ENCODE peak calls at places on chromosomes 6 and 20, in five cellular contexts. One of them, this sample, is unnamed.
A peak's percentile ranks its signal among the peaks of the same experiment; 100 is the strongest.

GRCh38 chr6:91273729-91274128 is 686.9 kb upstream of the MAP3K7 start:
- DNase-seq in lower lobe of right lung: no peak
- DNase-seq in A549: no peak
- DNase-seq in CD4-positive, alpha-beta T cell: no peak
- DNase-seq in GM13976: no peak
- DNase-seq in this sample: no peak

GRCh38 chr6:166662690-166663089 is 35.6 kb upstream of the RPS6KA2 start:
- DNase-seq in A549: no peak
- DNase-seq in lower lobe of right lung: no peak
- DNase-seq in CD4-positive, alpha-beta T cell: no peak
- DNase-seq in GM13976: no peak
- DNase-seq in this sample: no peak

GRCh38 chr6:10461850-10462249 is 47.0 kb upstream of the TFAP2A start:
- DNase-seq in GM13976: no peak
- DNase-seq in CD4-positive, alpha-beta T cell: no peak
- DNase-seq in lower lobe of right lung: no peak
- DNase-seq in A549: no peak
- DNase-seq in this sample: no peak

GRCh38 chr6:33785766-33786165 is 3.2 kb downstream of the LEMD2 start:
- DNase-seq in GM13976: no peak
- DNase-seq in lower lobe of right lung: no peak
- DNase-seq in A549: no peak
- DNase-seq in CD4-positive, alpha-beta T cell: no peak
- DNase-seq in this sample: peak; percentile 92

GRCh38 chr6:88556663-88557062 is 390.5 kb upstream of the CNR1 start:
- DNase-seq in GM13976: no peak
- DNase-seq in CD4-positive, alpha-beta T cell: no peak
- DNase-seq in A549: no peak
- DNase-seq in lower lobe of right lung: no peak
- DNase-seq in this sample: no peak

GRCh38 chr20:20733943-20734342 is 21.5 kb upstream of the RALGAPA2 start:
- DNase-seq in lower lobe of right lung: no peak
- DNase-seq in A549: no peak
- DNase-seq in CD4-positive, alpha-beta T cell: no peak
- DNase-seq in GM13976: no peak
- DNase-seq in this sample: no peak

GRCh38 chr20:48015136-48015925 is 230.1 kb upstream of the SULF2 start:
- DNase-seq in lower lobe of right lung: no peak
- DNase-seq in CD4-positive, alpha-beta T cell: no peak
- DNase-seq in A549: no peak
- DNase-seq in GM13976: no peak
- DNase-seq in this sample: no peak

GRCh38 chr6:71887006-71887743 is 825 bp downstream of the RIMS1 start:
- DNase-seq in CD4-positive, alpha-beta T cell: no peak
- DNase-seq in GM13976: peak; percentile 30
- DNase-seq in lower lobe of right lung: no peak
- DNase-seq in A549: no peak
- DNase-seq in this sample: no peak

GRCh38 chr6:49326337-49326736 is 136.7 kb downstream of the MMUT start:
- DNase-seq in GM13976: no peak
- DNase-seq in A549: peak; percentile 10
- DNase-seq in lower lobe of right lung: no peak
- DNase-seq in CD4-positive, alpha-beta T cell: no peak
- DNase-seq in this sample: peak; percentile 62

GRCh38 chr20:57264908-57265648 is 1.4 kb downstream of the BMP7 start:
- DNase-seq in CD4-positive, alpha-beta T cell: no peak
- DNase-seq in lower lobe of right lung: no peak
- DNase-seq in A549: no peak
- DNase-seq in GM13976: no peak
- DNase-seq in this sample: no peak

GRCh38 chr20:2086980-2087377 is 14.6 kb upstream of the STK35 start:
- DNase-seq in A549: no peak
- DNase-seq in lower lobe of right lung: no peak
- DNase-seq in GM13976: no peak
- DNase-seq in CD4-positive, alpha-beta T cell: no peak
- DNase-seq in this sample: no peak

GRCh38 chr20:2088904-2089303 is 12.7 kb upstream of the STK35 start:
- DNase-seq in CD4-positive, alpha-beta T cell: no peak
- DNase-seq in GM13976: no peak
- DNase-seq in lower lobe of right lung: no peak
- DNase-seq in A549: no peak
- DNase-seq in this sample: no peak

GRCh38 chr20:2089447-2089846 is 12.2 kb upstream of the STK35 start:
- DNase-seq in CD4-positive, alpha-beta T cell: no peak
- DNase-seq in lower lobe of right lung: no peak
- DNase-seq in A549: no peak
- DNase-seq in GM13976: no peak
- DNase-seq in this sample: no peak

GRCh38 chr20:2084703-2085102 is 16.9 kb upstream of the STK35 start:
- DNase-seq in A549: no peak
- DNase-seq in CD4-positive, alpha-beta T cell: no peak
- DNase-seq in lower lobe of right lung: peak; percentile 59
- DNase-seq in GM13976: no peak
- DNase-seq in this sample: no peak

DNA sequence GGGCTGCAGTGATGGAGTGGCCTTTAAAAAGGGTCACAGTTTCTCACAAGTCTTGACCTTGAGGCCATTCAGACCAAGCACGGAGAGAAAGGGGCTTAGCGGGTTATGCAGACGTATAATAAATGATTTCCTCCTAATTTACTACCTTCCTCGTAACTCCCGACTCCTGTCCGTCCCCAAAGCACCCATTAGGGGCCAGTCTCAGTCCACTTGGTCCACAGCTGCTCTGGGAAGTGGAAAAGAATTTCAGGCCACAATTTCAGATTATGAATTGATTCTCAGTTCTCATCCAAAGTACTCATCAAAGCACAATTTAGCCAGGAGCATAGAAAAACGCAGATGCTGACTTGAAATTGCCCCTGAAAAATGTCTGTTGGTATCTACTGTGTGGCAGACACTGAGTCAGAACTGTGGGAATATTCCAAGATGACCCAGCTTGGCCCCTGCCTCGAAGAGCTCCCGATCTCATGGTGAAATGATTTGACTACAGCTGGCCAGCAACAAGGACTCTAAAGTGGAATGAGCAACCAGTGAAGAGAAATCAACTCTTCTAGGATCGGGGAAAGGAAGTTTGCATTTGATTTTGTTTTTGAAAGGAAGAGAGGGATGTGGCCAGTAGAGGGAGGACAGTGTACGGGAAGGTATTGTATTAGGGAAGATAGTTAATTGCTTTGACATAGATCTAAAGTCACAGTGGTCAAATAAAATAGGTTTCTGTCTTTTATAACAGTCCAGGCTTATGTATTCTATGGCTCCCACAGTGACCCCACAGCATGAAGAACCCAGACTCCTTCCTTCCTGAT is 15.2 kb upstream of the STK35 start:
- DNase-seq in CD4-positive, alpha-beta T cell: no peak
- DNase-seq in GM13976: no peak
- DNase-seq in A549: no peak
- DNase-seq in lower lobe of right lung: no peak
- DNase-seq in this sample: no peak
- TF ChIP-seq CTCF in CD4-positive, alpha-beta T cell: no peak
- TF ChIP-seq CTCF in GM13976: no peak
- TF ChIP-seq CTCF in A549: no peak
- TF ChIP-seq CTCF in lower lobe of right lung: peak; percentile 10
- TF ChIP-seq CTCF in this sample: peak; percentile 48

DNA sequence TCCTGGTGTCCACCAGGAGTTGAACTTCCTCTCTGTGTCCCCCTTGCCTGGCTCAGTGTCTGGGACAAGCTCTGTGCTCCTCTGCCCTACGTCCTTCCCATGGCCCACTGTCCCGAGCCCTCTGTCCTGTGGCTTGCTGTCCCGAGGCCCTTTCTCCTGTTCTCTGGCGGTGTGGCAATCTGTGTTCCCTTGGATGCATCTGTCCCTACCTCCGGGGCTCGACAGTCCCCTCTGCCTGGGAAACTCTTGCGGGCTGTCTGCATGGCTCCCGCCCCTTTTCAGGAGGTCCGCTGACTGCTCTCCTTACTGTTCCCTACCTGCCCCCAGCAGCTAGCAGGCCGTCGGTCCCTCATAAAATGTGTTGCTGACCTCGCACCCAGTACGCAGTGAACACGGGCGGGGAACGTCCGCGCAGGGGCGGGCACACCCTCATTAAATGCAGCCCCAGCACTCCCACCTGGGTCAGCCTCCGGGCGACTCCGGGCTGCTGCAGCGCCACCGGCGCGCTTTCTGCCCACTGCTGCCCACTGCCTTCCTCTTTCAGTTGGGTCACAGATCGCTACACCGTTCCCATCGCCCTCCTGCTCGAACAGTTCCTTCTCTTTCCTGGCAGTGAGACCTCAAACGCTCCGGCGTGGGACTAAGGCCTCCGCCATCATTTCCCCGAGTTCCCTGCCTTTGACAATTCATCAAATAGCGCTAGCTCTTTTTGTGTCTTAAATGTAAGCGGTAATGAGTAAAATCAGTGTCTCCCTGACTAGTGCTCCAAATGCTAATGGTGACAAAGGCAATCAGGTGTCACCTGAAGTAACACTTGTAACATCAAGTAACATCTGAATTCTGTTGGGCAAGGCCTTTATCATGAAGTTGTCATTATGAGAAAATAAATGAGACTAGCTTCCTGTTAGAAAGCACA is 60.5 kb downstream of the RSPH3 start:
- DNase-seq in GM13976: peak; percentile 51
- DNase-seq in CD4-positive, alpha-beta T cell: no peak
- DNase-seq in A549: no peak
- DNase-seq in lower lobe of right lung: no peak
- DNase-seq in this sample: no peak
- TF ChIP-seq CTCF in GM13976: peak; percentile 6
- TF ChIP-seq CTCF in CD4-positive, alpha-beta T cell: no peak
- TF ChIP-seq CTCF in A549: no peak
- TF ChIP-seq CTCF in lower lobe of right lung: no peak
- TF ChIP-seq CTCF in this sample: no peak

GRCh38 chr6:150598401-150598800 is 1.3 kb upstream of the PLEKHG1 start:
- DNase-seq in lower lobe of right lung: no peak
- DNase-seq in GM13976: no peak
- DNase-seq in CD4-positive, alpha-beta T cell: no peak
- DNase-seq in A549: no peak
- DNase-seq in this sample: no peak
- TF ChIP-seq CTCF in lower lobe of right lung: no peak
- TF ChIP-seq CTCF in GM13976: no peak
- TF ChIP-seq CTCF in CD4-positive, alpha-beta T cell: no peak
- TF ChIP-seq CTCF in A549: no peak
- TF ChIP-seq CTCF in this sample: no peak

GRCh38 chr6:121592955-121593665 is 157.7 kb downstream of the GJA1 start:
- DNase-seq in CD4-positive, alpha-beta T cell: no peak
- DNase-seq in A549: no peak
- DNase-seq in GM13976: no peak
- DNase-seq in lower lobe of right lung: no peak
- DNase-seq in this sample: no peak

GRCh38 chr6:121595646-121596045 is 160.2 kb downstream of the GJA1 start:
- DNase-seq in lower lobe of right lung: no peak
- DNase-seq in GM13976: no peak
- DNase-seq in CD4-positive, alpha-beta T cell: no peak
- DNase-seq in A549: no peak
- DNase-seq in this sample: no peak

GRCh38 chr6:121594053-121594452 is 158.6 kb downstream of the GJA1 start:
- DNase-seq in CD4-positive, alpha-beta T cell: no peak
- DNase-seq in GM13976: no peak
- DNase-seq in lower lobe of right lung: no peak
- DNase-seq in A549: no peak
- DNase-seq in this sample: no peak

GRCh38 chr6:121597654-121598053 is 162.2 kb downstream of the GJA1 start:
- DNase-seq in CD4-positive, alpha-beta T cell: no peak
- DNase-seq in lower lobe of right lung: no peak
- DNase-seq in GM13976: no peak
- DNase-seq in A549: no peak
- DNase-seq in this sample: peak; percentile 55

DNA sequence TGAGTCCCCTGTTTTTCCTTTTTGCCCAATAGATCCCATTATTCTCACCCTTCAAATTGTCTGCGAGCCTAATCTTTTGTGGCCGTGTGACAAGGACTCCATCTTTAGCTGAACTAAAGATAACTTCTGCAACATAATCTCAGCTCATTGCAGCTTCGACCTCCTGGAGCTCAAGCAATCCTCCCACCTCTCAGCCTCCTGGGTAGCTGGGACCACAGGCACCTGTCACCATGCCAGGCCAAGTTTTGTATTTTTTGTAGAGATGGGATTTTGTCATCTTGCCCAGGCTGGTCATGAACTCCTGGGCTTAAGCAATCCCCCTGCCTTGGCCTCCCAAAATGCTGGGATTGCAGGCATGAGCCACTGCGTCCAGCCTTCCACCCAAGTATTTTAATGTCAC is 161.0 kb downstream of the GJA1 start:
- DNase-seq in GM13976: no peak
- DNase-seq in CD4-positive, alpha-beta T cell: no peak
- DNase-seq in A549: no peak
- DNase-seq in lower lobe of right lung: no peak
- DNase-seq in this sample: no peak
- TF ChIP-seq CTCF in GM13976: no peak
- TF ChIP-seq CTCF in CD4-positive, alpha-beta T cell: no peak
- TF ChIP-seq CTCF in A549: no peak
- TF ChIP-seq CTCF in lower lobe of right lung: no peak
- TF ChIP-seq CTCF in this sample: no peak

DNA sequence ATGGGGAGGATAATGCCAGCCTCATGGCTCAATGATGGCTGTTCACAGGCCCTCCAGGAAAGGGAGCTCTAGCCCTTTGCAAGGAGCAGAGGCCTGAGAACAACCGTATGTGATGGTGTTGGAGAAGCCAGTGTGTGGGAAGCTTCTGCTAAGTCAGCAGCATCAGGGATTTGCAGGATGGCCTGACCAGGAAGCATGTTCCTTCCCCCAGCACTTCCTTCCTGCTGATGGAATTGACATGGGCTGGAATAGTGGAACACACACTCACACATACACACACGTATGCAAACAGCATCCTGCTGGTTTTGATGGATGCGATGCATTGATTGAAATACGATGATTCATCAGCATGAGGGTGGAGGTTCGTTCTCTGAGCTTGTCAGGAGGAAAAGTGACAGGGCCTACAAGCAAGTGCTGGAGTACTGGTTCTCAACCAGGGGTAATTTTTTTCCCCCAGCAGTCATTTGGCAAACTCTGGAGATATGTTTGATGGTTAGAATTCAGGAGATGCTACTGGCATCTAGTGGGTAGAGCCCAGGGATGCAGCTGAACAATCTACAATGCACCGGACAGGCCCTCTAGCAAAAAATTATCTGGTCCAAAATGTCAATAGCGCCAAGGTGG is 229.1 kb downstream of the NFATC2 start:
- DNase-seq in CD4-positive, alpha-beta T cell: no peak
- DNase-seq in A549: no peak
- DNase-seq in GM13976: no peak
- DNase-seq in lower lobe of right lung: no peak
- DNase-seq in this sample: no peak
- TF ChIP-seq CTCF in CD4-positive, alpha-beta T cell: no peak
- TF ChIP-seq CTCF in A549: no peak
- TF ChIP-seq CTCF in GM13976: no peak
- TF ChIP-seq CTCF in lower lobe of right lung: no peak
- TF ChIP-seq CTCF in this sample: peak; percentile 18

GRCh38 chr6:52577022-52577777 is at the start of gene TRAM2:
- DNase-seq in CD4-positive, alpha-beta T cell: peak; percentile 61
- DNase-seq in lower lobe of right lung: peak; percentile 91
- DNase-seq in A549: peak; percentile 72
- DNase-seq in GM13976: peak; percentile 84
- DNase-seq in this sample: peak; percentile 68
- TF ChIP-seq CTCF in CD4-positive, alpha-beta T cell: no peak
- TF ChIP-seq CTCF in lower lobe of right lung: peak; percentile 18
- TF ChIP-seq CTCF in A549: no peak
- TF ChIP-seq CTCF in GM13976: no peak
- TF ChIP-seq CTCF in this sample: peak; percentile 16